ENCODE peak calls at places on chromosomes 12 and 14, in nine cellular contexts. D, Y, V, T, L, M, K, W and H are unnamed samples.

GRCh38 chr12:13197526-13198141 is 1.1 kb downstream of the EMP1 start:
- DNase-seq in D (peak; percentile 49), Y (no peak), V (peak; percentile 71), T (no peak), L (no peak), M (no peak), K (peak; percentile 79), W (no peak), H (peak; percentile 59)

GRCh38 chr12:114809132-114809531 is 125.2 kb upstream of the TBX3 start:
- DNase-seq in D (no peak), Y (no peak), V (no peak), T (no peak), L (no peak), M (no peak), K (no peak), W (no peak), H (no peak)

GRCh38 chr12:103762473-103762872 is 78.6 kb downstream of the NT5DC3 start:
- DNase-seq in D (no peak), Y (no peak), V (no peak), T (no peak), L (no peak), M (no peak), K (no peak), W (no peak), H (no peak)

GRCh38 chr12:93050026-93050747 is 121.1 kb upstream of the EEA1 start:
- DNase-seq in D (no peak), Y (no peak), V (peak; percentile 71), T (peak; percentile 25), L (no peak), M (peak; percentile 97), K (peak; percentile 60), W (peak; percentile 10), H (peak; percentile 30)

GRCh38 chr12:82438356-82438755 is 80.0 kb downstream of the METTL25 start:
- DNase-seq in D (no peak), Y (no peak), V (no peak), T (no peak), L (no peak), M (no peak), K (no peak), W (no peak), H (peak; percentile 46)

GRCh38 chr12:95204141-95204866 is 13.0 kb downstream of the FGD6 start:
- DNase-seq in D (peak; percentile 57), Y (no peak), V (peak; percentile 84), T (peak; percentile 96), L (peak; percentile 99), M (peak; percentile 94), K (peak; percentile 81), W (peak; percentile 69), H (peak; percentile 100)

GRCh38 chr14:35197015-35197414 is 74.7 kb downstream of the PRORP start:
- DNase-seq in D (no peak), Y (no peak), V (no peak), T (no peak), L (no peak), M (peak; percentile 37), K (peak; percentile 74), W (no peak), H (peak; percentile 18)

GRCh38 chr12:109085590-109085989 is 7.7 kb downstream of the ALKBH2 start:
- DNase-seq in D (no peak), Y (no peak), V (no peak), T (no peak), L (no peak), M (no peak), K (no peak), W (no peak), H (no peak)

GRCh38 chr14:106556665-106557289 is 1030.4 kb downstream of the TMEM121 start:
- DNase-seq in D (peak; percentile 40), Y (peak; percentile 79), V (no peak), T (no peak), L (no peak), M (no peak), K (no peak), W (no peak), H (peak; percentile 68)

GRCh38 chr12:6775185-6775770 is 3.0 kb downstream of the LAG3 start:
- DNase-seq in D (no peak), Y (no peak), V (no peak), T (no peak), L (no peak), M (no peak), K (no peak), W (no peak), H (no peak)

DNA sequence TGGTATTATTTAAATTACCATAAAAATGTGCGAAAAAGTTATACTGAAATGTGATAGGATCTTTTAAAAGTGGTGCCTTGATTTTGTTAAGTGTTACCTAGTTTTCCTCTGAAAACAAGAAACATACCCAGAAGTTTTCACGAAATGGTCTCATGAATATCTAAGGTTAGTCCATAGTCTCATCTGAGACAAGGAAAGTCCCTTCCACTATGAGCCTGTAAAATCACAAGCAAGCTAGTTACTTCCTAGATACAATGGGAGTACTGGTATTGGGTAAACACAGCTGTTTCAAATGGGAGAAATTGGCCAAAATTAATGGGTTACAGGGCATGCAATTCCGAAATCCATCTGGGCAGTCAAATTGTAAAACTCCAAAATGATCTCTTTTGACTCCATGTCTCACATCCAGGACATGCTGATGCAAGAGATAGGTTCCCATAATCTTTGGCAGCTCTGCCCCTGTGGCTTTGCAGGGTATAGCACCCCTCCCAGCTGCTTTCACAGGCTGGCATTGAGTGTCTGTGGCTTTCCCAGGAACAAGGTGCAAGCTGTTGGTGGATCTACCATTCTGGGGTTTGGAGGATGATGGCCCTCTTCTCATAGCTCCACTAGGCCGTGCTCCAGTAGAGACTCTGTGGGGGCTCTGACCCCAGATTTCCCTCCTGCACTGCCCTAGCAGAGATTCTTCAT is 271.4 kb downstream of the NAV3 start:
- DNase-seq in D (no peak), Y (no peak), V (no peak), T (no peak), L (no peak), M (no peak), K (no peak), W (no peak), H (peak; percentile 20)
- TF ChIP-seq CTCF in D (no peak), Y (peak; percentile 15), V (no peak), T (no peak), L (no peak), M (no peak), K (no peak), W (no peak), H (no peak)

GRCh38 chr12:111330800-111331752 is 37.8 kb downstream of the PHETA1 start:
- DNase-seq in D (no peak), Y (no peak), V (peak; percentile 54), T (peak; percentile 14), L (no peak), M (peak; percentile 76), K (peak; percentile 44), W (peak; percentile 3), H (peak; percentile 65)

GRCh38 chr12:111322336-111323250 is 46.3 kb downstream of the PHETA1 start:
- DNase-seq in D (no peak), Y (no peak), V (peak; percentile 18), T (no peak), L (no peak), M (no peak), K (no peak), W (no peak), H (no peak)

GRCh38 chr12:111328138-111328537 is 40.8 kb downstream of the PHETA1 start:
- DNase-seq in D (no peak), Y (no peak), V (no peak), T (no peak), L (no peak), M (no peak), K (no peak), W (no peak), H (no peak)

DNA sequence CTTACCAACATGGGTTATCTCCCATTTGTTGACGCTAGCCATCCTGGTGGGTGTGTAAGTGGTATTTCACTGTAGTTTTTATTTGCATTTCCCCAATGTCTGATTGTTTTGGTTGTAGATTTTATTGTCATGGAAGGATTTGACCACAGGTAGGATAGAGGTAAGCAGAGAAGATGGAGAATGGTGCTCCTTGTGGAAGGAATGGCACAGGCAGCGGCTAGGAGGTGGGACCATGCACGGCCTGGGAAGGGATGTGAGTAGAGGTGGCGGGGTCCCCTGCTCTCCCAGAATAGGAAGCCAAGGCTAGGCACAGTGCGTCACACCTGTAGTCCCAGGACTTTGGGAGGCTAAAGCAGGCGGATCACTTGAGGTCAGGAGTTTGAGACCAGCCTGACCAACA is 41.4 kb downstream of the PHETA1 start:
- DNase-seq in D (no peak), Y (no peak), V (no peak), T (no peak), L (no peak), M (no peak), K (no peak), W (no peak), H (no peak)
- TF ChIP-seq CTCF in D (no peak), Y (no peak), V (no peak), T (no peak), L (no peak), M (peak; percentile 4), K (no peak), W (no peak), H (no peak)

DNA sequence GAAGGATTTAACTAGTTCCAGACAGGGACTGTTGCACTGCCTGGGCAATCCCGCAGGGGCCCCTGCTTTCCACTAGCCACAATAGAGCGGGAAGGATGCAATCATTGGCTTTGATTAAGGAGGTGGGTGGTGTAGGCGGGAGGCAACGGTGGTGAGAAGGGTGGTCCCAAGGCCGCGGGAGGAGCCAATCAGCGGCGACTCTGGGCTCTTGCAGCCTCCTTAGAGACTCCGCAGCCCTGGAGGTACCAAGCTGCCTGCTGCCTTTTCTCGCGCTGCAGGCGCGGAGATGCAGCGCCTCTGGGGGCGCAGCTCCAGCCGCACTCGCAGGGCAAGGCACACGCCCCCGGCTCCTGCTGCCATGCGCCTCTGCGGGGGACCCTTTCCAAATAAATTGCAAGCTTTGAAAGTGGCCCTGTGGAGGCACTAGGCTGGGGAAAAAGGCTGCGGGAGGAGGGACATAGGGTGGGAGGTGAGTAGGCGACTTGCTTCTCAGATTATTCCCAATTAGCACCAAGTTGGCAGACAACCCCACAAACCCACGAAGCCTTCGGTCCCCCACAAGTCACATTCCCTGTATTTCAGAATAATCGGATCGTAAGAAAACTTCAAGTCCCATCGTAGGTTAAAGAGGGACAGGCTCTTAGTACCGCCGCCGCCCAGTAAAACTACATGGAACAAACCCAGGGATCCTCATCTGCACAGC is 860 bp upstream of the KCNA1 start:
- DNase-seq in D (no peak), Y (no peak), V (no peak), T (no peak), L (no peak), M (no peak), K (no peak), W (no peak), H (no peak)
- TF ChIP-seq CTCF in D (no peak), Y (no peak), V (no peak), T (peak; percentile 20), L (no peak), M (no peak), K (no peak), W (no peak), H (no peak)

GRCh38 chr12:89353188-89353822 is 1.0 kb upstream of the DUSP6 start:
- DNase-seq in D (peak; percentile 61), Y (peak; percentile 65), V (peak; percentile 68), T (peak; percentile 61), L (no peak), M (peak; percentile 77), K (no peak), W (no peak), H (peak; percentile 71)
- TF ChIP-seq CTCF in D (no peak), Y (no peak), V (no peak), T (no peak), L (no peak), M (no peak), K (no peak), W (no peak), H (no peak)